ENCODE peak calls at places on chromosomes 2 and 18, in nine cellular contexts. H is GM10248, V is mesothelial cell of epicardium, B is epithelial cell of esophagus, N is ascending aorta, J is endothelial cell, S is glutamatergic neuron, C is nephron progenitor cell, Z is neural progenitor cell. P is an unnamed sample.

GRCh38 chr18:8705280-8705940 is at the start of gene MTCL1:
- DNase-seq in H (peak), V (peak), B (peak), N (no peak), J (peak), S (peak), C (peak), Z (peak), P (no peak)

GRCh38 chr2:196660264-196660663 is 20.7 kb downstream of the CCDC150 start:
- DNase-seq in H (no peak), V (no peak), B (peak), N (no peak), J (no peak), S (no peak), C (no peak), Z (no peak), P (no peak)

GRCh38 chr2:9675369-9676351 is 44.9 kb upstream of the YWHAQ start:
- DNase-seq in H (no peak), V (no peak), B (peak), N (no peak), J (no peak), S (peak), C (peak), Z (peak), P (no peak)

GRCh38 chr2:71798266-71799012 is 345.1 kb downstream of the DYSF start:
- DNase-seq in H (peak), V (peak), B (peak), N (no peak), J (peak), S (peak), C (peak), Z (peak), P (no peak)

GRCh38 chr2:196748123-196748522 is 51.4 kb downstream of the GTF3C3 start:
- DNase-seq in H (no peak), V (no peak), B (no peak), N (no peak), J (no peak), S (no peak), C (no peak), Z (no peak), P (no peak)

GRCh38 chr2:44286884-44287638 is 11.8 kb downstream of the SLC3A1 start:
- DNase-seq in H (no peak), V (no peak), B (no peak), N (no peak), J (no peak), S (no peak), C (no peak), Z (no peak), P (no peak)

GRCh38 chr18:35024965-35025364 is 16.2 kb upstream of the MAPRE2 start:
- DNase-seq in H (no peak), V (no peak), B (peak), N (no peak), J (no peak), S (no peak), C (no peak), Z (no peak), P (no peak)

GRCh38 chr2:218194880-218195279 is 22.1 kb upstream of the ARPC2 start:
- DNase-seq in H (no peak), V (no peak), B (peak), N (no peak), J (peak), S (no peak), C (no peak), Z (no peak), P (no peak)

GRCh38 chr2:96599941-96600340 is 38.2 kb downstream of the KANSL3 start:
- DNase-seq in H (no peak), V (no peak), B (peak), N (no peak), J (no peak), S (no peak), C (no peak), Z (no peak), P (no peak)

GRCh38 chr2:96604104-96604503 is 34.0 kb downstream of the KANSL3 start:
- DNase-seq in H (no peak), V (no peak), B (no peak), N (no peak), J (no peak), S (peak), C (no peak), Z (peak), P (no peak)

GRCh38 chr2:96601382-96602292 is 36.5 kb downstream of the KANSL3 start:
- DNase-seq in H (no peak), V (no peak), B (no peak), N (no peak), J (no peak), S (no peak), C (no peak), Z (no peak), P (no peak)

GRCh38 chr2:96596596-96596995 is 41.5 kb downstream of the KANSL3 start:
- DNase-seq in H (no peak), V (no peak), B (no peak), N (no peak), J (no peak), S (no peak), C (no peak), Z (no peak), P (no peak)

DNA sequence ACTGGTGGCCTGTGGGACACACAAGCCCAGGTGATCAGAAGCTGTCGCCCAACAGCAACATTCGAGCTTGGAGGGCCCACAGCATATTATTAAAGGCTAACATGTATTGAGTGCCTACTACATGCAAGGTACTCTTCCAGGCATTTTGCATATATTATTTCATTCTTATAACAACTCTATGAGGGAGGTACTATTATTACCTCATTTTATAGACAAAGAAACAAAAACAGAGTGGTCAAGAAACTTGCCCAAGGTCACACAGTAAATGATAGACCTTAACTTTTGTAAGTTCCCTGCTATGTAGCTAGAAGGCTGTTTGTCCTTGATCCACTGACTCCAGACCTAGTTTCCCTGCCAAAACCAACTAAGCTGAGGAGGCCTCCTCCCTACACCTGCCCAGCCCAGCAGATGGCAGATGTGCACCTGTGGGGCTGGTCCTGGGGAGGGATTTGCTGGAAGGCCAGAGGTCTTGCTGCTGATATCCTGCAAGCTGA is 35.7 kb downstream of the KANSL3 start:
- DNase-seq in H (no peak), V (no peak), B (peak), N (no peak), J (no peak), S (no peak), C (no peak), Z (no peak), P (no peak)
- TF ChIP-seq CTCF in H (no peak), V (no peak), B (peak), N (no peak), J (no peak), S (no peak), C (no peak), Z (no peak), P (no peak)

GRCh38 chr2:174688079-174688478 is 76.2 kb downstream of the CHRNA1 start:
- DNase-seq in H (no peak), V (no peak), B (peak), N (no peak), J (no peak), S (no peak), C (no peak), Z (no peak), P (no peak)
- TF ChIP-seq CTCF in H (peak), V (peak), B (peak), N (peak), J (peak), S (peak), C (no peak), Z (peak), P (peak)

DNA sequence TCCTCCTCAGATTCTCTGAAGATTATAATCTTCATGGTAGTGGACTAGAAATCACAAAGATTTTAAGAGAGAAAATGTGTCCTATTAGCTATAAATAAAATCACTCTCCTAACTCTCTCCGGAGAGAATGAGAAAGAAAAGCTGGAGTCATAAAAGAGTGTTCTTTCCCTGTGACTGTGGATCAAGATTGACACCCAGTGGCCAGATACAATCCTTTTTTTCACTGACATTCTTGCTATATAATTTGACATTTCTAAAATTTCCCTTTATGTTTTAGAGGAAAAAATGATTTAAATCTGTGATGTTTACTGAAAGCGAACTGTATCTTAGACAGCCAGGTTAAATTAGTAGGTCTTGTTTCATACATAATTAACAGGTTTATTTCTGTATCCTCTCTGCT is 35.4 kb upstream of the LRP2 start:
- DNase-seq in H (no peak), V (no peak), B (peak), N (no peak), J (no peak), S (no peak), C (no peak), Z (peak), P (no peak)
- TF ChIP-seq CTCF in H (peak), V (no peak), B (peak), N (no peak), J (no peak), S (no peak), C (peak), Z (peak), P (no peak)

GRCh38 chr2:20072436-20073158 is 21.2 kb upstream of the LAPTM4A start:
- DNase-seq in H (no peak), V (no peak), B (no peak), N (no peak), J (no peak), S (no peak), C (no peak), Z (no peak), P (no peak)
- TF ChIP-seq CTCF in H (no peak), V (no peak), B (no peak), N (no peak), J (no peak), S (no peak), C (no peak), Z (no peak), P (no peak)

DNA sequence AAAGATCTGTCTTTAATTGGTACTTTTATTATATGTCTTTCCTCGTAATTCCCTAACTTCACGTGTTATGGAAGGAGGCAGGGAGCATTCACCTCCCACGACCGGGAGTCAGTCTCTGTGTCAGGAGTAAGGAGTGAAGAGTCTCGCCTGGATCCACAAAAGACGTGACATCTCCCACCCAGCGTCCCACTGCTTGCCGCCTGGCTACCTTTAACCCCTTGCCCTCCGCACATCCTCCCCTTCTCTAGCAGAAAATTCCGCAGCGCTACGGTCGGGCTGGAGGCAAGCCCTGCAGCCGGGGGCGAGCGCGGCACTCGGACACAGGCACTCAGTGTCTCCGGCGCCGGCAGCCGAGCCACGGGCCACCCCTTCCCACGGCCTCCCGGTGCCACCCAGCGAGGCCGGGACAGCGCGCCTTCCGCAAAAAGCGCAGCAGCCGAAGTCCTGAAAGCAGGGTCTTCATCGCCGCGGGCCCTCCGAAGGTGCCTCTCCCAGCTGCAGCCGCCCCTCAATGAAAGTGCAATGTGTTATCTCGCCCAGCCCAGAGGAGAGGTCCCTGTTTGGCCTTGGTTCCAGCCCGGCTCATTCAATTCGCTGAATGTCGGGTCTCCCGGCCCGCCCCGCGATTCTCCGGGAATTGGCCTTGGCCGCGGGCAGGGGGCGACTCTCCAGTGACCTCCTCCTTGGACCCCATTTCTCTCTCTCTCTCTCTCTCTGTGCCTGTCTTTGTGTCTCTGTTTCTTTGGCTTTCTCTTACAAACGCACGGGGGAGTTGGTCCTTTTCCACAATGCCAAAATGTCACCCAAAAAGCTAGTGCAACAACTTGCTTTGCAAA is 1.2 kb downstream of the DLGAP1 start:
- DNase-seq in H (peak), V (no peak), B (no peak), N (no peak), J (peak), S (peak), C (peak), Z (peak), P (no peak)
- TF ChIP-seq CTCF in H (no peak), V (no peak), B (no peak), N (no peak), J (no peak), S (no peak), C (no peak), Z (peak), P (no peak)